ENCODE peak calls at places on chromosomes 11 and 22, in six cellular contexts. One of them, this sample, is unnamed.

GRCh38 chr22:40044870-40045834 is 50.4 kb downstream of the FAM83F start:
- DNase-seq in choroid plexus epithelial cell: peak
- DNase-seq in left lung: peak
- DNase-seq in HepG2: peak
- DNase-seq in ascending aorta: peak
- DNase-seq in HFF-Myc: no peak
- DNase-seq in this sample: peak

GRCh38 chr11:45538939-45539338 is 126.5 kb downstream of the CHST1 start:
- DNase-seq in choroid plexus epithelial cell: no peak
- DNase-seq in left lung: no peak
- DNase-seq in HepG2: no peak
- DNase-seq in ascending aorta: no peak
- DNase-seq in HFF-Myc: no peak
- DNase-seq in this sample: no peak

GRCh38 chr11:119892311-119892808 is 163.4 kb upstream of the NECTIN1 start:
- DNase-seq in choroid plexus epithelial cell: no peak
- DNase-seq in left lung: no peak
- DNase-seq in HepG2: no peak
- DNase-seq in ascending aorta: no peak
- DNase-seq in HFF-Myc: no peak
- DNase-seq in this sample: no peak

GRCh38 chr11:70535191-70535971 is 137.1 kb downstream of the CTTN start:
- DNase-seq in choroid plexus epithelial cell: no peak
- DNase-seq in left lung: no peak
- DNase-seq in HepG2: no peak
- DNase-seq in ascending aorta: peak
- DNase-seq in HFF-Myc: no peak
- DNase-seq in this sample: no peak

GRCh38 chr22:46788426-46789168 is 26.1 kb downstream of the TBC1D22A start:
- DNase-seq in choroid plexus epithelial cell: no peak
- DNase-seq in left lung: no peak
- DNase-seq in HepG2: no peak
- DNase-seq in ascending aorta: no peak
- DNase-seq in HFF-Myc: no peak
- DNase-seq in this sample: no peak

GRCh38 chr22:31883989-31884388 is 60.3 kb upstream of the YWHAH start:
- DNase-seq in choroid plexus epithelial cell: no peak
- DNase-seq in left lung: no peak
- DNase-seq in HepG2: no peak
- DNase-seq in ascending aorta: no peak
- DNase-seq in HFF-Myc: no peak
- DNase-seq in this sample: no peak

GRCh38 chr11:102842930-102843329 is 479 bp downstream of the MMP3 start:
- DNase-seq in choroid plexus epithelial cell: no peak
- DNase-seq in left lung: no peak
- DNase-seq in HepG2: no peak
- DNase-seq in ascending aorta: no peak
- DNase-seq in HFF-Myc: no peak
- DNase-seq in this sample: no peak

GRCh38 chr22:29098296-29098695 is 25.5 kb downstream of the KREMEN1 start:
- DNase-seq in choroid plexus epithelial cell: no peak
- DNase-seq in left lung: no peak
- DNase-seq in HepG2: no peak
- DNase-seq in ascending aorta: no peak
- DNase-seq in HFF-Myc: no peak
- DNase-seq in this sample: no peak

GRCh38 chr22:24578355-24579241 is 14.3 kb downstream of the LRRC75B start:
- DNase-seq in choroid plexus epithelial cell: no peak
- DNase-seq in left lung: no peak
- DNase-seq in HepG2: peak
- DNase-seq in ascending aorta: no peak
- DNase-seq in HFF-Myc: no peak
- DNase-seq in this sample: peak

GRCh38 chr22:39985383-39986045 is 9.2 kb upstream of the FAM83F start:
- DNase-seq in choroid plexus epithelial cell: no peak
- DNase-seq in left lung: no peak
- DNase-seq in HepG2: no peak
- DNase-seq in ascending aorta: no peak
- DNase-seq in HFF-Myc: no peak
- DNase-seq in this sample: peak

GRCh38 chr22:48179571-48180546 is 1417.4 kb downstream of the TBC1D22A start:
- DNase-seq in choroid plexus epithelial cell: no peak
- DNase-seq in left lung: no peak
- DNase-seq in HepG2: no peak
- DNase-seq in ascending aorta: no peak
- DNase-seq in HFF-Myc: no peak
- DNase-seq in this sample: no peak

GRCh38 chr11:11074686-11075370 is 217.0 kb upstream of the ZBED5 start:
- DNase-seq in choroid plexus epithelial cell: no peak
- DNase-seq in left lung: no peak
- DNase-seq in HepG2: no peak
- DNase-seq in ascending aorta: no peak
- DNase-seq in HFF-Myc: no peak
- DNase-seq in this sample: no peak

GRCh38 chr11:47378011-47378835 is at the start of gene SPI1:
- DNase-seq in choroid plexus epithelial cell: no peak
- DNase-seq in left lung: peak
- DNase-seq in HepG2: no peak
- DNase-seq in ascending aorta: no peak
- DNase-seq in HFF-Myc: no peak
- DNase-seq in this sample: no peak
- TF ChIP-seq CTCF in choroid plexus epithelial cell: no peak
- TF ChIP-seq CTCF in left lung: no peak
- TF ChIP-seq CTCF in HepG2: no peak
- TF ChIP-seq CTCF in ascending aorta: no peak
- TF ChIP-seq CTCF in HFF-Myc: no peak
- TF ChIP-seq CTCF in this sample: no peak

GRCh38 chr22:50238755-50239154 is 6.1 kb downstream of the TUBGCP6 start:
- DNase-seq in choroid plexus epithelial cell: no peak
- DNase-seq in left lung: no peak
- DNase-seq in HepG2: no peak
- DNase-seq in ascending aorta: no peak
- DNase-seq in HFF-Myc: no peak
- DNase-seq in this sample: no peak

GRCh38 chr22:50244420-50245213 is at the start of gene TUBGCP6:
- DNase-seq in choroid plexus epithelial cell: peak
- DNase-seq in left lung: peak
- DNase-seq in HepG2: peak
- DNase-seq in ascending aorta: peak
- DNase-seq in HFF-Myc: peak
- DNase-seq in this sample: peak

GRCh38 chr22:50243704-50244419 is 961 bp downstream of the TUBGCP6 start:
- DNase-seq in choroid plexus epithelial cell: peak
- DNase-seq in left lung: no peak
- DNase-seq in HepG2: no peak
- DNase-seq in ascending aorta: no peak
- DNase-seq in HFF-Myc: no peak
- DNase-seq in this sample: peak

GRCh38 chr22:50245214-50246072 is 620 bp upstream of the TUBGCP6 start:
- DNase-seq in choroid plexus epithelial cell: no peak
- DNase-seq in left lung: no peak
- DNase-seq in HepG2: no peak
- DNase-seq in ascending aorta: no peak
- DNase-seq in HFF-Myc: no peak
- DNase-seq in this sample: peak

DNA sequence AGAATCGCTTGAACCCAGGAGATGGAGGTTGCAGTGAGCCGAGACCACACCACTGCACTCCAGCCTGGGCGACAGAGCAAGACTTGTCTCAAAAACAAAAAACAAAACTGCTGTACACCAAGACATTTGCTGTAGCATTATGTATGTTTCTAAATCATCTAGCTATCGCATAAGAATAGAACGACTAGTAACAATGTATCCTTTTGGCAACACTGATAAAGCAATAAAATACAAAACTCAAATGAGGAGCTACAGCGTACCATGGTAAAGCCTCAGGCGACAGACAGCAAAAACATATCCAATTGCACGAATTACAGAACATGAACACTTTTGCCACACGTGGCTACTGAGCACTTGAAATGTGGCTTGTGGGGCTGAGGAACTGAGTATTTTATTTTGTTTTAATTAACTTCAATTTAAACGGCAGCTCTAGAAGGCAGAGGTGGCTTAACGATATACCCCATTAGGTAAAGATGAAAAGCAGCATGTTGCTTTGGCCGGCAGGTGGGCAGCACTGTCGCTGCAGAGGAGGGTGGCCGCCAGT is 2.3 kb downstream of the TUBGCP6 start:
- DNase-seq in choroid plexus epithelial cell: no peak
- DNase-seq in left lung: no peak
- DNase-seq in HepG2: no peak
- DNase-seq in ascending aorta: no peak
- DNase-seq in HFF-Myc: no peak
- DNase-seq in this sample: no peak
- H3K4me3 ChIP-seq in choroid plexus epithelial cell: peak
- H3K4me3 ChIP-seq in left lung: peak
- H3K4me3 ChIP-seq in HepG2: peak
- H3K4me3 ChIP-seq in ascending aorta: peak
- H3K4me3 ChIP-seq in HFF-Myc: peak
- H3K4me3 ChIP-seq in this sample: peak

GRCh38 chr22:43796567-43796966 is 15.5 kb downstream of the EFCAB6 start:
- DNase-seq in choroid plexus epithelial cell: peak
- DNase-seq in left lung: no peak
- DNase-seq in HepG2: no peak
- DNase-seq in ascending aorta: no peak
- DNase-seq in HFF-Myc: no peak
- DNase-seq in this sample: peak
- TF ChIP-seq CTCF in choroid plexus epithelial cell: peak
- TF ChIP-seq CTCF in left lung: no peak
- TF ChIP-seq CTCF in HepG2: peak
- TF ChIP-seq CTCF in ascending aorta: no peak
- TF ChIP-seq CTCF in HFF-Myc: peak
- TF ChIP-seq CTCF in this sample: peak

GRCh38 chr11:80617156-80617555 is 1176.3 kb upstream of the TENM4 start:
- DNase-seq in choroid plexus epithelial cell: no peak
- DNase-seq in left lung: no peak
- DNase-seq in HepG2: no peak
- DNase-seq in ascending aorta: no peak
- DNase-seq in HFF-Myc: no peak
- DNase-seq in this sample: no peak
- H3K4me3 ChIP-seq in choroid plexus epithelial cell: no peak
- H3K4me3 ChIP-seq in left lung: no peak
- H3K4me3 ChIP-seq in HepG2: no peak
- H3K4me3 ChIP-seq in ascending aorta: no peak
- H3K4me3 ChIP-seq in HFF-Myc: no peak
- H3K4me3 ChIP-seq in this sample: no peak

GRCh38 chr11:75768112-75768908 is at the start of gene DGAT2:
- DNase-seq in choroid plexus epithelial cell: peak
- DNase-seq in left lung: peak
- DNase-seq in HepG2: peak
- DNase-seq in ascending aorta: peak
- DNase-seq in HFF-Myc: no peak
- DNase-seq in this sample: peak
- TF ChIP-seq CTCF in choroid plexus epithelial cell: no peak
- TF ChIP-seq CTCF in left lung: no peak
- TF ChIP-seq CTCF in HepG2: peak
- TF ChIP-seq CTCF in ascending aorta: peak
- TF ChIP-seq CTCF in HFF-Myc: no peak
- TF ChIP-seq CTCF in this sample: no peak

GRCh38 chr22:45673482-45674175 is 2.0 kb downstream of the ATXN10 start:
- DNase-seq in choroid plexus epithelial cell: no peak
- DNase-seq in left lung: no peak
- DNase-seq in HepG2: no peak
- DNase-seq in ascending aorta: no peak
- DNase-seq in HFF-Myc: no peak
- DNase-seq in this sample: no peak
- H3K4me3 ChIP-seq in choroid plexus epithelial cell: no peak
- H3K4me3 ChIP-seq in left lung: no peak
- H3K4me3 ChIP-seq in HepG2: peak
- H3K4me3 ChIP-seq in ascending aorta: no peak
- H3K4me3 ChIP-seq in HFF-Myc: peak
- H3K4me3 ChIP-seq in this sample: no peak

This sample was measured in epithelial cell of esophagus.